ENCODE peak calls at places on chromosome 15, in five cellular contexts. S is HT-29, N is AG08396, C is H9, U is HS-5. V is an unnamed sample.

GRCh38 chr15:69094124-69095030 is 66.1 kb upstream of the GLCE start:
- DNase-seq in S (no peak), N (no peak), C (no peak), U (no peak), V (no peak)

GRCh38 chr15:83734487-83734886 is 80.6 kb downstream of the ADAMTSL3 start:
- DNase-seq in S (peak), N (no peak), C (peak), U (no peak), V (no peak)

GRCh38 chr15:61033938-61034792 is 194.9 kb downstream of the RORA start:
- DNase-seq in S (no peak), N (no peak), C (no peak), U (no peak), V (no peak)

GRCh38 chr15:100169615-100170279 is 172.0 kb downstream of the ADAMTS17 start:
- DNase-seq in S (no peak), N (no peak), C (no peak), U (no peak), V (no peak)

GRCh38 chr15:34708422-34708821 is 46.4 kb downstream of the GJD2 start:
- DNase-seq in S (peak), N (peak), C (peak), U (no peak), V (no peak)

GRCh38 chr15:48536681-48537091 is 108.8 kb downstream of the FBN1 start:
- DNase-seq in S (no peak), N (no peak), C (no peak), U (no peak), V (no peak)

GRCh38 chr15:63945005-63945788 is 101.1 kb downstream of the DAPK2 start:
- DNase-seq in S (peak), N (peak), C (peak), U (no peak), V (peak)

GRCh38 chr15:95698971-95699370 is 631.5 kb upstream of the NR2F2 start:
- DNase-seq in S (no peak), N (no peak), C (no peak), U (no peak), V (no peak)

GRCh38 chr15:81722982-81723381 is 322.8 kb downstream of the MEX3B start:
- DNase-seq in S (no peak), N (no peak), C (no peak), U (no peak), V (no peak)

GRCh38 chr15:26690778-26691177 is 82.1 kb downstream of the GABRB3 start:
- DNase-seq in S (no peak), N (no peak), C (no peak), U (no peak), V (no peak)

GRCh38 chr15:28935316-28935715 is 49.5 kb downstream of the APBA2 start:
- DNase-seq in S (peak), N (no peak), C (peak), U (no peak), V (no peak)

GRCh38 chr15:58232273-58233065 is 94.3 kb downstream of the AQP9 start:
- DNase-seq in S (no peak), N (no peak), C (no peak), U (no peak), V (no peak)